ENCODE peak calls at places on chromosomes 11 and 22, in four cellular contexts. One of them, this sample, is unnamed.

GRCh38 chr22:50473088-50473487 is 1.7 kb downstream of the SBF1 start:
- DNase-seq in upper lobe of left lung: no peak
- DNase-seq in heart left ventricle: no peak
- DNase-seq in spleen: peak; percentile 79
- DNase-seq in this sample: no peak

GRCh38 chr11:111206472-111206871 is 39.1 kb upstream of the POU2AF2 start:
- DNase-seq in upper lobe of left lung: no peak
- DNase-seq in spleen: no peak
- DNase-seq in heart left ventricle: no peak
- DNase-seq in this sample: no peak

GRCh38 chr11:2850366-2850765 is 35.2 kb downstream of the CDKN1C start:
- DNase-seq in spleen: no peak
- DNase-seq in heart left ventricle: no peak
- DNase-seq in upper lobe of left lung: no peak
- DNase-seq in this sample: no peak

GRCh38 chr22:20031732-20032406 is 11.0 kb downstream of the TANGO2 start:
- DNase-seq in heart left ventricle: no peak
- DNase-seq in upper lobe of left lung: no peak
- DNase-seq in spleen: no peak
- DNase-seq in this sample: peak; percentile 89

GRCh38 chr11:96827164-96827563 is 437.4 kb downstream of the JRKL start:
- DNase-seq in heart left ventricle: no peak
- DNase-seq in spleen: no peak
- DNase-seq in upper lobe of left lung: no peak
- DNase-seq in this sample: no peak

GRCh38 chr11:94749367-94749766 is 18.8 kb upstream of the AMOTL1 start:
- DNase-seq in upper lobe of left lung: no peak
- DNase-seq in spleen: no peak
- DNase-seq in heart left ventricle: no peak
- DNase-seq in this sample: no peak

GRCh38 chr11:3095712-3096361 is 38.6 kb upstream of the CARS1 start:
- DNase-seq in upper lobe of left lung: no peak
- DNase-seq in heart left ventricle: peak; percentile 54
- DNase-seq in spleen: no peak
- DNase-seq in this sample: no peak

GRCh38 chr11:134196756-134197155 is 27.0 kb downstream of the NCAPD3 start:
- DNase-seq in upper lobe of left lung: no peak
- DNase-seq in spleen: no peak
- DNase-seq in heart left ventricle: no peak
- DNase-seq in this sample: no peak

GRCh38 chr22:46066691-46067090 is 83.6 kb upstream of the PPARA start:
- DNase-seq in upper lobe of left lung: peak; percentile 20
- DNase-seq in spleen: peak; percentile 33
- DNase-seq in heart left ventricle: peak; percentile 29
- DNase-seq in this sample: peak; percentile 88

GRCh38 chr22:24155597-24156145 is 25.6 kb upstream of the SUSD2 start:
- DNase-seq in upper lobe of left lung: peak; percentile 85
- DNase-seq in heart left ventricle: peak; percentile 81
- DNase-seq in spleen: peak; percentile 94
- DNase-seq in this sample: peak; percentile 59

GRCh38 chr11:77152846-77153245 is 24.8 kb downstream of the MYO7A start:
- DNase-seq in heart left ventricle: no peak
- DNase-seq in spleen: no peak
- DNase-seq in upper lobe of left lung: no peak
- DNase-seq in this sample: no peak

GRCh38 chr11:57941875-57942274 is 81.8 kb upstream of the OR9Q1 start:
- DNase-seq in spleen: no peak
- DNase-seq in heart left ventricle: no peak
- DNase-seq in upper lobe of left lung: no peak
- DNase-seq in this sample: no peak

GRCh38 chr11:127902405-127902804 is 685.0 kb downstream of the ETS1 start:
- DNase-seq in upper lobe of left lung: no peak
- DNase-seq in spleen: no peak
- DNase-seq in heart left ventricle: no peak
- DNase-seq in this sample: no peak

GRCh38 chr11:124657922-124658321 is 15.6 kb downstream of the SIAE start:
- DNase-seq in spleen: no peak
- DNase-seq in upper lobe of left lung: no peak
- DNase-seq in heart left ventricle: no peak
- DNase-seq in this sample: no peak

GRCh38 chr22:50731811-50732624 is 6.0 kb upstream of the ACR start:
- DNase-seq in upper lobe of left lung: peak; percentile 26
- DNase-seq in heart left ventricle: peak; percentile 27
- DNase-seq in spleen: peak; percentile 79
- DNase-seq in this sample: no peak

GRCh38 chr22:49406879-49407587 is 420.6 kb downstream of the BRD1 start:
- DNase-seq in heart left ventricle: no peak
- DNase-seq in spleen: no peak
- DNase-seq in upper lobe of left lung: peak; percentile 16
- DNase-seq in this sample: no peak

GRCh38 chr11:47152953-47153950 is 23.4 kb downstream of the ARFGAP2 start:
- DNase-seq in upper lobe of left lung: peak; percentile 72
- DNase-seq in heart left ventricle: peak; percentile 78
- DNase-seq in spleen: no peak
- DNase-seq in this sample: peak; percentile 96

GRCh38 chr11:68934666-68935065 is 31.0 kb downstream of the IGHMBP2 start:
- DNase-seq in spleen: peak; percentile 33
- DNase-seq in heart left ventricle: no peak
- DNase-seq in upper lobe of left lung: no peak
- DNase-seq in this sample: no peak

GRCh38 chr11:78749243-78749730 is 174.6 kb upstream of the NARS2 start:
- DNase-seq in heart left ventricle: no peak
- DNase-seq in upper lobe of left lung: no peak
- DNase-seq in spleen: no peak
- DNase-seq in this sample: no peak

GRCh38 chr22:21646608-21647590 is 4.8 kb downstream of the SDF2L1 start:
- DNase-seq in spleen: no peak
- DNase-seq in heart left ventricle: peak; percentile 74
- DNase-seq in upper lobe of left lung: peak; percentile 73
- DNase-seq in this sample: peak; percentile 92

GRCh38 chr22:41314821-41315220 is 13.5 kb downstream of the ZC3H7B start:
- DNase-seq in spleen: no peak
- DNase-seq in upper lobe of left lung: no peak
- DNase-seq in heart left ventricle: no peak
- DNase-seq in this sample: no peak

GRCh38 chr11:132911186-132911585 is 621.1 kb downstream of the OPCML start:
- DNase-seq in heart left ventricle: no peak
- DNase-seq in spleen: no peak
- DNase-seq in upper lobe of left lung: no peak
- DNase-seq in this sample: no peak

GRCh38 chr11:77374108-77374507 is 72.6 kb upstream of the GDPD4 start:
- DNase-seq in spleen: no peak
- DNase-seq in heart left ventricle: no peak
- DNase-seq in upper lobe of left lung: no peak
- DNase-seq in this sample: no peak

GRCh38 chr11:13983081-13983751 is 20.7 kb downstream of the SPON1 start:
- DNase-seq in heart left ventricle: peak; percentile 33
- DNase-seq in upper lobe of left lung: no peak
- DNase-seq in spleen: no peak
- DNase-seq in this sample: no peak

GRCh38 chr11:31069447-31070205 is 299.9 kb downstream of the DCDC1 start:
- DNase-seq in heart left ventricle: no peak
- DNase-seq in spleen: no peak
- DNase-seq in upper lobe of left lung: no peak
- DNase-seq in this sample: no peak

GRCh38 chr11:127564803-127565202 is 564.2 kb upstream of the KIRREL3 start:
- DNase-seq in spleen: no peak
- DNase-seq in upper lobe of left lung: no peak
- DNase-seq in heart left ventricle: no peak
- DNase-seq in this sample: no peak

GRCh38 chr11:63882555-63883242 is 34.3 kb downstream of the RCOR2 start:
- DNase-seq in heart left ventricle: peak; percentile 40
- DNase-seq in upper lobe of left lung: peak; percentile 61
- DNase-seq in spleen: peak; percentile 81
- DNase-seq in this sample: no peak

GRCh38 chr11:2807276-2807681 is 78.3 kb downstream of the CDKN1C start:
- DNase-seq in upper lobe of left lung: peak; percentile 61
- DNase-seq in spleen: peak; percentile 56
- DNase-seq in heart left ventricle: peak; percentile 72
- DNase-seq in this sample: peak; percentile 91

GRCh38 chr22:48953830-48954229 is 873.8 kb downstream of the BRD1 start:
- DNase-seq in upper lobe of left lung: peak; percentile 17
- DNase-seq in spleen: peak; percentile 37
- DNase-seq in heart left ventricle: no peak
- DNase-seq in this sample: peak; percentile 64

GRCh38 chr11:61124574-61125309 is 22.5 kb downstream of the CD5 start:
- DNase-seq in heart left ventricle: no peak
- DNase-seq in upper lobe of left lung: no peak
- DNase-seq in spleen: no peak
- DNase-seq in this sample: no peak

GRCh38 chr22:39384750-39385480 is 14.7 kb upstream of the TAB1 start:
- DNase-seq in spleen: no peak
- DNase-seq in upper lobe of left lung: no peak
- DNase-seq in heart left ventricle: peak; percentile 45
- DNase-seq in this sample: no peak

GRCh38 chr22:47794851-47795250 is 1032.4 kb downstream of the TBC1D22A start:
- DNase-seq in upper lobe of left lung: no peak
- DNase-seq in spleen: peak; percentile 52
- DNase-seq in heart left ventricle: no peak
- DNase-seq in this sample: peak; percentile 11

GRCh38 chr22:35039625-35040024 is 26.3 kb upstream of the ISX start:
- DNase-seq in heart left ventricle: no peak
- DNase-seq in upper lobe of left lung: no peak
- DNase-seq in spleen: no peak
- DNase-seq in this sample: no peak

GRCh38 chr11:31240340-31240904 is 129.1 kb downstream of the DCDC1 start:
- DNase-seq in heart left ventricle: no peak
- DNase-seq in spleen: no peak
- DNase-seq in upper lobe of left lung: no peak
- DNase-seq in this sample: no peak

GRCh38 chr22:17910561-17911311 is 113.6 kb downstream of the MICAL3 start:
- DNase-seq in upper lobe of left lung: no peak
- DNase-seq in spleen: peak; percentile 81
- DNase-seq in heart left ventricle: peak; percentile 92
- DNase-seq in this sample: no peak

GRCh38 chr11:96023311-96023710 is 99.4 kb upstream of the MTMR2 start:
- DNase-seq in spleen: no peak
- DNase-seq in heart left ventricle: no peak
- DNase-seq in upper lobe of left lung: no peak
- DNase-seq in this sample: no peak

GRCh38 chr11:65354265-65355012 is at the start of gene TIGD3:
- DNase-seq in heart left ventricle: peak; percentile 98
- DNase-seq in upper lobe of left lung: peak; percentile 97
- DNase-seq in spleen: peak; percentile 98
- DNase-seq in this sample: peak; percentile 100
- TF ChIP-seq CTCF in heart left ventricle: no peak
- TF ChIP-seq CTCF in upper lobe of left lung: no peak
- TF ChIP-seq CTCF in spleen: no peak
- TF ChIP-seq CTCF in this sample: no peak

DNA sequence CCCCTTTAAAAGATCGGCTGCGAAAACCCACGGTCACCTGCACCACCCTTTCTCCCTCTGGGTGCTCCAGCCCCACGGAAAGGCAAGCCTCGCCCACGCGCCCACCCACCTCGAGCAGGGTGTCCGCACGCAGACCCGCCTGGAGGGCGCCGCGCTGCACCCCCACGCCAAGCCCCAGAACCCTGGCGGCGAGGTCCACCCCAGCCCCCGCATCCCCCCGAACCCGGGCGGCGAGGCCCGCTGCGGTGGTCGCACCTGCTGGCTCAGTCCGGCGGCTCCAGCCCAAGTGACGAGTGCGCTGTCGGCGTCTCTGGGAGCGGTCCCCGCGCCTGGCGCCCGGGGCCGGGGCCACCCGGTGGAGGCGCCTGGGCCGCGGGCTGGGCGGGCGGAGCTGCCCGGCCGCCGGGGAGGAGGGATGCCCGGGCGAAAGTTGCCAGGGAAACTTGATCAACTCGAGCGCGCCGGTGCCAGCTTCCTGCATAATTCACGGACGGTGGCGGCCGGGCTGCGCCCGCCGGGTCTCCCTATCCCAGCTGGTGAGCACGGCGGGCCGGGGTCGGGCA is 1.1 kb downstream of the SHANK2 start:
- DNase-seq in upper lobe of left lung: peak; percentile 25
- DNase-seq in heart left ventricle: no peak
- DNase-seq in spleen: no peak
- DNase-seq in this sample: peak; percentile 84
- H3K4me3 ChIP-seq in upper lobe of left lung: peak overlapping the region; percentile 19
- H3K4me3 ChIP-seq in heart left ventricle: peak overlapping the region; percentile 3
- H3K4me3 ChIP-seq in spleen: peak overlapping the region; percentile 37
- H3K4me3 ChIP-seq in this sample: peak overlapping the region; percentile 1

DNA sequence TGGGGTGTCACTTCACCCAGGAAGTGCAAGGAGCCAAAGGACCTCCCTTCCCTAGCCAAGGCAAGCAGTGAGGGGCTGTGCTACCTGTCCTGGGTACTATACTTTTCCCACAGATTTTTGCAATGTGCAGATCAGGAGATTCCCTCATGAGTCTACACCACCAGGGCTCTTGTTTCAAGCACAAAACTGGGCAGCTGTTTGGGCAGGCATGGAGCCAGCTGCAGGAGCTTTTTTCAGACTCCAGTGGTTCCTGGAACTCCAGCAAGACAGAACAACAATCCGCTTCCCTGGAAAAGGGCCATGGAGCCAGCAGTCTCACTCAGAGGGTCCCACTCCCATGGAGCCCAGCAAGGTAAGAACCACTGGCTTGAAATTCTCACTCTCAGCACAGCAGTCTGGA is 1649.6 kb downstream of the LRRC4C start:
- DNase-seq in heart left ventricle: no peak
- DNase-seq in upper lobe of left lung: no peak
- DNase-seq in spleen: no peak
- DNase-seq in this sample: no peak
- TF ChIP-seq POLR2A in heart left ventricle: no peak
- TF ChIP-seq POLR2A in upper lobe of left lung: no peak
- TF ChIP-seq POLR2A in spleen: no peak
- TF ChIP-seq POLR2A in this sample: no peak

GRCh38 chr11:44133335-44133946 is 38.0 kb downstream of the EXT2 start:
- DNase-seq in heart left ventricle: no peak
- DNase-seq in upper lobe of left lung: no peak
- DNase-seq in spleen: no peak
- DNase-seq in this sample: no peak
- TF ChIP-seq CTCF in heart left ventricle: peak; percentile 76
- TF ChIP-seq CTCF in upper lobe of left lung: peak; percentile 30
- TF ChIP-seq CTCF in spleen: no peak
- TF ChIP-seq CTCF in this sample: no peak

DNA sequence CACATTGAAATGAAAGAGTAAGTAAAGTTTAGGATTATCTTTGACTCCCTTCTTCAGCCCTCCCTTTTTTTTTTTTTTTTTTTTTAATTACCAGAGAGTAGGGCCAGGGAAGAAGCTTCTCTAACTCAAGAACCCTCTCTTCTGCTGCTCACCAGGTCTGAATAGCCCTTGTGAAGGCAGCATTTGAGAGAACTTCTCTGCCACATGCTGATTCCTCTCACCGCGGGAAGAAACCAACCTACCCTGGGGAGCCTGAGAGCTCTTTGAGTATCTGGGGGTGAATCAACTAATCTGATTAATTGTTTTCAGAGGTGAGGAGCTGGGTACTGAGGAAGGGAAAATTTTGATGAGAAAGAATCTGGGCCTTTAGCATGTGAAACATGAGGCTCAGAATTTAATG is 434.5 kb upstream of the CCDC90B start:
- DNase-seq in spleen: no peak
- DNase-seq in upper lobe of left lung: no peak
- DNase-seq in heart left ventricle: no peak
- DNase-seq in this sample: no peak
- H3K4me3 ChIP-seq in spleen: no peak overlapping the region
- H3K4me3 ChIP-seq in upper lobe of left lung: no peak overlapping the region
- H3K4me3 ChIP-seq in heart left ventricle: no peak overlapping the region
- H3K4me3 ChIP-seq in this sample: no peak overlapping the region

GRCh38 chr11:102452461-102453285 is at the start of gene TMEM123:
- DNase-seq in upper lobe of left lung: peak; percentile 87
- DNase-seq in spleen: peak; percentile 97
- DNase-seq in heart left ventricle: peak; percentile 76
- DNase-seq in this sample: peak; percentile 76
- TF ChIP-seq POLR2A in upper lobe of left lung: peak; percentile 35
- TF ChIP-seq POLR2A in spleen: peak; percentile 52
- TF ChIP-seq POLR2A in heart left ventricle: peak; percentile 69
- TF ChIP-seq POLR2A in this sample: no peak

GRCh38 chr22:30829901-30830550 is 135.4 kb downstream of the OSBP2 start:
- DNase-seq in upper lobe of left lung: no peak
- DNase-seq in heart left ventricle: no peak
- DNase-seq in spleen: no peak
- DNase-seq in this sample: peak; percentile 72
- TF ChIP-seq CTCF in upper lobe of left lung: no peak
- TF ChIP-seq CTCF in heart left ventricle: no peak
- TF ChIP-seq CTCF in spleen: no peak
- TF ChIP-seq CTCF in this sample: no peak